ENCODE peak calls at places on chromosomes 3 and 15, in ten cellular contexts. One of them, this sample, is unnamed. For H3K4me1, the result is how much of the 10 kb centered on the place peaks cover.

GRCh38 chr15:68337826-68338225 is 60.3 kb downstream of the FEM1B start:
- DNase-seq in CD4-positive, alpha-beta memory T cell: no peak
- DNase-seq in ovary: no peak
- DNase-seq in right cardiac atrium: no peak
- DNase-seq in heart right ventricle: no peak
- DNase-seq in HCT116: no peak
- DNase-seq in cardiac muscle cell: no peak
- DNase-seq in fibroblast of lung: no peak
- DNase-seq in HAP-1: no peak
- DNase-seq in aorta: peak
- DNase-seq in this sample: no peak

GRCh38 chr3:10247679-10248183 is 528 bp upstream of the TATDN2 start:
- DNase-seq in CD4-positive, alpha-beta memory T cell: no peak
- DNase-seq in ovary: no peak
- DNase-seq in right cardiac atrium: no peak
- DNase-seq in heart right ventricle: no peak
- DNase-seq in HCT116: no peak
- DNase-seq in cardiac muscle cell: no peak
- DNase-seq in fibroblast of lung: no peak
- DNase-seq in HAP-1: no peak
- DNase-seq in aorta: no peak
- DNase-seq in this sample: peak

GRCh38 chr3:18556001-18556408 is 130.9 kb upstream of the SATB1 start:
- DNase-seq in CD4-positive, alpha-beta memory T cell: no peak
- DNase-seq in ovary: no peak
- DNase-seq in right cardiac atrium: no peak
- DNase-seq in heart right ventricle: no peak
- DNase-seq in HCT116: no peak
- DNase-seq in cardiac muscle cell: no peak
- DNase-seq in fibroblast of lung: no peak
- DNase-seq in HAP-1: no peak
- DNase-seq in aorta: no peak
- DNase-seq in this sample: no peak

GRCh38 chr3:140599496-140599895 is 78.4 kb upstream of the TRIM42 start:
- DNase-seq in CD4-positive, alpha-beta memory T cell: no peak
- DNase-seq in ovary: no peak
- DNase-seq in right cardiac atrium: no peak
- DNase-seq in heart right ventricle: no peak
- DNase-seq in HCT116: no peak
- DNase-seq in cardiac muscle cell: no peak
- DNase-seq in fibroblast of lung: no peak
- DNase-seq in HAP-1: no peak
- DNase-seq in aorta: no peak
- DNase-seq in this sample: no peak

GRCh38 chr3:130849111-130849552 is 44.8 kb upstream of the ATP2C1 start:
- DNase-seq in CD4-positive, alpha-beta memory T cell: no peak
- DNase-seq in ovary: no peak
- DNase-seq in right cardiac atrium: no peak
- DNase-seq in heart right ventricle: peak
- DNase-seq in HCT116: no peak
- DNase-seq in cardiac muscle cell: no peak
- DNase-seq in fibroblast of lung: no peak
- DNase-seq in HAP-1: no peak
- DNase-seq in aorta: no peak
- DNase-seq in this sample: no peak

GRCh38 chr3:51510996-51511395 is 11.2 kb upstream of the DCAF1 start:
- DNase-seq in CD4-positive, alpha-beta memory T cell: no peak
- DNase-seq in ovary: no peak
- DNase-seq in right cardiac atrium: no peak
- DNase-seq in heart right ventricle: no peak
- DNase-seq in HCT116: no peak
- DNase-seq in cardiac muscle cell: no peak
- DNase-seq in fibroblast of lung: no peak
- DNase-seq in HAP-1: no peak
- DNase-seq in aorta: no peak
- DNase-seq in this sample: no peak

GRCh38 chr3:39211332-39212130 is 19.1 kb upstream of the XIRP1 start:
- DNase-seq in CD4-positive, alpha-beta memory T cell: no peak
- DNase-seq in ovary: no peak
- DNase-seq in right cardiac atrium: no peak
- DNase-seq in heart right ventricle: no peak
- DNase-seq in HCT116: no peak
- DNase-seq in cardiac muscle cell: no peak
- DNase-seq in fibroblast of lung: no peak
- DNase-seq in HAP-1: no peak
- DNase-seq in aorta: no peak
- DNase-seq in this sample: no peak

GRCh38 chr3:45544024-45544718 is 50.4 kb upstream of the LIMD1 start:
- DNase-seq in CD4-positive, alpha-beta memory T cell: no peak
- DNase-seq in ovary: no peak
- DNase-seq in right cardiac atrium: no peak
- DNase-seq in heart right ventricle: no peak
- DNase-seq in HCT116: no peak
- DNase-seq in cardiac muscle cell: no peak
- DNase-seq in fibroblast of lung: no peak
- DNase-seq in HAP-1: no peak
- DNase-seq in aorta: no peak
- DNase-seq in this sample: no peak

GRCh38 chr15:29278436-29279099 is 8.9 kb upstream of the NSMCE3 start:
- DNase-seq in CD4-positive, alpha-beta memory T cell: no peak
- DNase-seq in ovary: no peak
- DNase-seq in right cardiac atrium: no peak
- DNase-seq in heart right ventricle: no peak
- DNase-seq in HCT116: peak
- DNase-seq in cardiac muscle cell: peak
- DNase-seq in fibroblast of lung: peak
- DNase-seq in HAP-1: no peak
- DNase-seq in aorta: no peak
- DNase-seq in this sample: no peak

GRCh38 chr15:67997996-67998395 is 56.1 kb upstream of the PIAS1 start:
- DNase-seq in CD4-positive, alpha-beta memory T cell: no peak
- DNase-seq in ovary: no peak
- DNase-seq in right cardiac atrium: no peak
- DNase-seq in heart right ventricle: no peak
- DNase-seq in HCT116: no peak
- DNase-seq in cardiac muscle cell: no peak
- DNase-seq in fibroblast of lung: peak
- DNase-seq in HAP-1: no peak
- DNase-seq in aorta: no peak
- DNase-seq in this sample: peak

DNA sequence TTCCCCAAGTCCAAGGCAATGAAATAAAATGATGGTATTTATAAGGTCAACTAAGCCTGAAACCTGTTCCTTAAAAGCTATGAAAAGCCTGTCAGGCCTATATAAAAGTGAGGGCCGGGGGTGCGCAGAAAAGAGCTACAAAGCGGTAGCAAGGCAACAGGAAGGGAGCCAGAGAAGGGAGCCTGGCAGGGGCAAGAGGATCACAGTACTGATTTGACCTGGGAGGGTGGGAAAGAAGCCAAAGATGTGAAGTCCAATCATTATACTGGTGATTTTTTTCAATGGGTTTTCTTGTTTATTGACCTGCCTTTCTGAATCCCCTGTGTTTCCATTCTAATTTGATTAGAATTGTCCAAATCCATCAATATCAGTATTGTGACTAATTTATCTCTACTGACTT is 64.3 kb upstream of the STT3B start:
- DNase-seq in CD4-positive, alpha-beta memory T cell: no peak
- DNase-seq in ovary: no peak
- DNase-seq in right cardiac atrium: no peak
- DNase-seq in heart right ventricle: no peak
- DNase-seq in HCT116: no peak
- DNase-seq in cardiac muscle cell: no peak
- DNase-seq in fibroblast of lung: no peak
- DNase-seq in HAP-1: no peak
- DNase-seq in aorta: no peak
- DNase-seq in this sample: no peak
- H3K4me1 ChIP-seq in CD4-positive, alpha-beta memory T cell: under half
- H3K4me1 ChIP-seq in ovary: under half
- H3K4me1 ChIP-seq in right cardiac atrium: under half
- H3K4me1 ChIP-seq in heart right ventricle: under half
- H3K4me1 ChIP-seq in HCT116: under half
- H3K4me1 ChIP-seq in cardiac muscle cell: under half
- H3K4me1 ChIP-seq in fibroblast of lung: under half
- H3K4me1 ChIP-seq in HAP-1: under half
- H3K4me1 ChIP-seq in aorta: under half
- H3K4me1 ChIP-seq in this sample: under half

GRCh38 chr15:37107071-37107753 is 6.9 kb upstream of the MEIS2 start:
- DNase-seq in CD4-positive, alpha-beta memory T cell: no peak
- DNase-seq in ovary: no peak
- DNase-seq in right cardiac atrium: no peak
- DNase-seq in heart right ventricle: no peak
- DNase-seq in HCT116: no peak
- DNase-seq in cardiac muscle cell: no peak
- DNase-seq in fibroblast of lung: no peak
- DNase-seq in HAP-1: no peak
- DNase-seq in aorta: no peak
- DNase-seq in this sample: no peak

GRCh38 chr15:37105795-37106333 is 5.5 kb upstream of the MEIS2 start:
- DNase-seq in CD4-positive, alpha-beta memory T cell: no peak
- DNase-seq in ovary: no peak
- DNase-seq in right cardiac atrium: no peak
- DNase-seq in heart right ventricle: no peak
- DNase-seq in HCT116: no peak
- DNase-seq in cardiac muscle cell: no peak
- DNase-seq in fibroblast of lung: no peak
- DNase-seq in HAP-1: no peak
- DNase-seq in aorta: no peak
- DNase-seq in this sample: no peak

GRCh38 chr15:37107754-37108724 is 7.7 kb upstream of the MEIS2 start:
- DNase-seq in CD4-positive, alpha-beta memory T cell: no peak
- DNase-seq in ovary: no peak
- DNase-seq in right cardiac atrium: no peak
- DNase-seq in heart right ventricle: no peak
- DNase-seq in HCT116: no peak
- DNase-seq in cardiac muscle cell: no peak
- DNase-seq in fibroblast of lung: no peak
- DNase-seq in HAP-1: no peak
- DNase-seq in aorta: no peak
- DNase-seq in this sample: no peak

GRCh38 chr15:37104413-37105392 is 4.4 kb upstream of the MEIS2 start:
- DNase-seq in CD4-positive, alpha-beta memory T cell: no peak
- DNase-seq in ovary: no peak
- DNase-seq in right cardiac atrium: no peak
- DNase-seq in heart right ventricle: no peak
- DNase-seq in HCT116: no peak
- DNase-seq in cardiac muscle cell: no peak
- DNase-seq in fibroblast of lung: peak
- DNase-seq in HAP-1: no peak
- DNase-seq in aorta: no peak
- DNase-seq in this sample: no peak

DNA sequence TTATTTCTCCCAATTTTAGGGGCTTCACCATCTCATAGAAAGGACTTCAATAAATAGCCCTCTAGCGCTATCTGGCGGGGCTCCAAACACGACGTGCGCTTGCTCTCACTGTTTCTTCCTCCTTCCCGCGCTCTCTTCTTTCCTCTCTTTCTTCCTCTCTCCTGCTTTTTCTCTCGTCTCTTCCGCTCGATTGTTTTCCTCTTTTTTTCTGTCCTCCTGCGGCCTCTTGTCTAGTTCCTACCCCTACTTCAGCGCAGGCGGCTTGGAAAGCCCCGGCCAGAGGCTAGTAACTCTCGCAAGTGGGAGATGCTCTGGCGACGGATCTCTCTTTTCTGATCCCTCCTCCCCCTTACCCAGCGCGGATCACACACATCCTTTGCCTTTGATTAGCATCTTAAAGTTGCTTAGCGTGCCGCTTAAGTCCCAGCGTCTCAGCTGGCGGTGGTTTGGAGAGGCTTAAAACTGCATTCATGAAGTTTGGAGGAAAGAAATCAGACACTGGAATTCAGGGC is 6.2 kb upstream of the MEIS2 start:
- DNase-seq in CD4-positive, alpha-beta memory T cell: no peak
- DNase-seq in ovary: peak
- DNase-seq in right cardiac atrium: peak
- DNase-seq in heart right ventricle: peak
- DNase-seq in HCT116: no peak
- DNase-seq in cardiac muscle cell: peak
- DNase-seq in fibroblast of lung: peak
- DNase-seq in HAP-1: peak
- DNase-seq in aorta: peak
- DNase-seq in this sample: peak
- H3K4me1 ChIP-seq in CD4-positive, alpha-beta memory T cell: under half
- H3K4me1 ChIP-seq in ovary: under half
- H3K4me1 ChIP-seq in right cardiac atrium: under half
- H3K4me1 ChIP-seq in heart right ventricle: under half
- H3K4me1 ChIP-seq in HCT116: under half
- H3K4me1 ChIP-seq in cardiac muscle cell: under half
- H3K4me1 ChIP-seq in fibroblast of lung: under half
- H3K4me1 ChIP-seq in HAP-1: under half
- H3K4me1 ChIP-seq in aorta: under half
- H3K4me1 ChIP-seq in this sample: under half

GRCh38 chr3:185928532-185928931 is 9.3 kb downstream of the TRA2B start:
- DNase-seq in CD4-positive, alpha-beta memory T cell: no peak
- DNase-seq in ovary: no peak
- DNase-seq in right cardiac atrium: no peak
- DNase-seq in heart right ventricle: no peak
- DNase-seq in HCT116: no peak
- DNase-seq in cardiac muscle cell: no peak
- DNase-seq in fibroblast of lung: no peak
- DNase-seq in HAP-1: no peak
- DNase-seq in aorta: no peak
- DNase-seq in this sample: no peak
- H3K4me1 ChIP-seq in CD4-positive, alpha-beta memory T cell: half or more
- H3K4me1 ChIP-seq in ovary: under half
- H3K4me1 ChIP-seq in right cardiac atrium: under half
- H3K4me1 ChIP-seq in heart right ventricle: half or more
- H3K4me1 ChIP-seq in HCT116: under half
- H3K4me1 ChIP-seq in cardiac muscle cell: half or more
- H3K4me1 ChIP-seq in fibroblast of lung: under half
- H3K4me1 ChIP-seq in HAP-1: half or more
- H3K4me1 ChIP-seq in aorta: under half
- H3K4me1 ChIP-seq in this sample: half or more

DNA sequence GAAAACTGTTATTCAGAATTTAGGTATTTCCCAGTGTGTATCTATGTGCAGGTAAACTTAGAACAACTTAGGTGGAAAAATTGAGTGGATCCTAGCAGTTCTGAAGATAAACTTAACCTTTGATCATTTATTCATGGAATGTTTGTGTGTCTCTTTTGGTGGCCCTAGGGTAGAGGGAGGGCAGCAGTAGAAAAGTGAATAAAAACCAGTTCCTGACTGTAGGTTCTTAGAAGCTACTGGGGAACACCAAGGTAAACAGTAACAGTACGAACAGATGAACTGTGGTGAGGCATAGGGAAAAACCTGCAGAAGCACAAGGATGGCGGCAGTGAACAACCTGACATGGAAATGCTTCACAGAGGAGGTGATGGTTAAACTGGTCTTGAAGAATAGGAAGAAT is 2.5 kb downstream of the SNRK start:
- DNase-seq in CD4-positive, alpha-beta memory T cell: no peak
- DNase-seq in ovary: no peak
- DNase-seq in right cardiac atrium: no peak
- DNase-seq in heart right ventricle: no peak
- DNase-seq in HCT116: no peak
- DNase-seq in cardiac muscle cell: no peak
- DNase-seq in fibroblast of lung: no peak
- DNase-seq in HAP-1: no peak
- DNase-seq in aorta: no peak
- DNase-seq in this sample: no peak
- H3K4me1 ChIP-seq in CD4-positive, alpha-beta memory T cell: half or more
- H3K4me1 ChIP-seq in ovary: under half
- H3K4me1 ChIP-seq in right cardiac atrium: under half
- H3K4me1 ChIP-seq in heart right ventricle: half or more
- H3K4me1 ChIP-seq in HCT116: under half
- H3K4me1 ChIP-seq in cardiac muscle cell: under half
- H3K4me1 ChIP-seq in fibroblast of lung: under half
- H3K4me1 ChIP-seq in HAP-1: under half
- H3K4me1 ChIP-seq in aorta: under half
- H3K4me1 ChIP-seq in this sample: under half

This sample was measured in adrenal gland.